ENCODE peak calls at places on chromosomes 4 and X, in five cellular contexts. One of them, this sample, is unnamed.

GRCh38 chrX:56853436-56853835 is 124.4 kb downstream of the NBDY start:
- DNase-seq in tibial nerve: no peak
- DNase-seq in stimulated activated naive CD8-positive, alpha-beta T cell treated with anti-CD3 and anti-CD28 coated beads, Interleukin-15, Interleukin-2, amounts not matched to agents 100 U/mL and 50 U/mL, for 24 hours: no peak
- DNase-seq in neuronal stem cell: no peak
- DNase-seq in NCI-H774: no peak
- DNase-seq in this sample: no peak

GRCh38 chr4:90715242-90715641 is 588.0 kb downstream of the CCSER1 start:
- DNase-seq in tibial nerve: no peak
- DNase-seq in stimulated activated naive CD8-positive, alpha-beta T cell treated with anti-CD3 and anti-CD28 coated beads, Interleukin-15, Interleukin-2, amounts not matched to agents 100 U/mL and 50 U/mL, for 24 hours: no peak
- DNase-seq in neuronal stem cell: no peak
- DNase-seq in NCI-H774: no peak
- DNase-seq in this sample: no peak

GRCh38 chr4:44927361-44928061 is 201.2 kb upstream of the GNPDA2 start:
- DNase-seq in tibial nerve: no peak
- DNase-seq in stimulated activated naive CD8-positive, alpha-beta T cell treated with anti-CD3 and anti-CD28 coated beads, Interleukin-15, Interleukin-2, amounts not matched to agents 100 U/mL and 50 U/mL, for 24 hours: no peak
- DNase-seq in neuronal stem cell: peak
- DNase-seq in NCI-H774: peak
- DNase-seq in this sample: no peak

GRCh38 chr4:107011312-107011711 is 24.8 kb downstream of the DKK2 start:
- DNase-seq in tibial nerve: no peak
- DNase-seq in stimulated activated naive CD8-positive, alpha-beta T cell treated with anti-CD3 and anti-CD28 coated beads, Interleukin-15, Interleukin-2, amounts not matched to agents 100 U/mL and 50 U/mL, for 24 hours: no peak
- DNase-seq in neuronal stem cell: no peak
- DNase-seq in NCI-H774: no peak
- DNase-seq in this sample: no peak

GRCh38 chrX:106802063-106802387 is 448 bp upstream of the TBC1D8B start:
- DNase-seq in tibial nerve: no peak
- DNase-seq in stimulated activated naive CD8-positive, alpha-beta T cell treated with anti-CD3 and anti-CD28 coated beads, Interleukin-15, Interleukin-2, amounts not matched to agents 100 U/mL and 50 U/mL, for 24 hours: no peak
- DNase-seq in neuronal stem cell: peak
- DNase-seq in NCI-H774: peak
- DNase-seq in this sample: no peak

GRCh38 chr4:123640824-123641223 is 244.2 kb downstream of the SPRY1 start:
- DNase-seq in tibial nerve: no peak
- DNase-seq in stimulated activated naive CD8-positive, alpha-beta T cell treated with anti-CD3 and anti-CD28 coated beads, Interleukin-15, Interleukin-2, amounts not matched to agents 100 U/mL and 50 U/mL, for 24 hours: no peak
- DNase-seq in neuronal stem cell: no peak
- DNase-seq in NCI-H774: no peak
- DNase-seq in this sample: no peak

GRCh38 chr4:100087743-100088142 is 102.5 kb downstream of the DDIT4L start:
- DNase-seq in tibial nerve: no peak
- DNase-seq in stimulated activated naive CD8-positive, alpha-beta T cell treated with anti-CD3 and anti-CD28 coated beads, Interleukin-15, Interleukin-2, amounts not matched to agents 100 U/mL and 50 U/mL, for 24 hours: no peak
- DNase-seq in neuronal stem cell: no peak
- DNase-seq in NCI-H774: no peak
- DNase-seq in this sample: no peak

GRCh38 chr4:149371021-149371420 is 444.6 kb downstream of the IQCM start:
- DNase-seq in tibial nerve: no peak
- DNase-seq in stimulated activated naive CD8-positive, alpha-beta T cell treated with anti-CD3 and anti-CD28 coated beads, Interleukin-15, Interleukin-2, amounts not matched to agents 100 U/mL and 50 U/mL, for 24 hours: no peak
- DNase-seq in neuronal stem cell: peak
- DNase-seq in NCI-H774: no peak
- DNase-seq in this sample: no peak

GRCh38 chr4:139785356-139785755 is 119.7 kb downstream of the MGST2 start:
- DNase-seq in tibial nerve: no peak
- DNase-seq in stimulated activated naive CD8-positive, alpha-beta T cell treated with anti-CD3 and anti-CD28 coated beads, Interleukin-15, Interleukin-2, amounts not matched to agents 100 U/mL and 50 U/mL, for 24 hours: no peak
- DNase-seq in neuronal stem cell: no peak
- DNase-seq in NCI-H774: no peak
- DNase-seq in this sample: no peak

GRCh38 chrX:103585421-103586313 is at the start of gene TCEAL4:
- DNase-seq in tibial nerve: peak
- DNase-seq in stimulated activated naive CD8-positive, alpha-beta T cell treated with anti-CD3 and anti-CD28 coated beads, Interleukin-15, Interleukin-2, amounts not matched to agents 100 U/mL and 50 U/mL, for 24 hours: peak
- DNase-seq in neuronal stem cell: no peak
- DNase-seq in NCI-H774: peak
- DNase-seq in this sample: peak

GRCh38 chr4:96652158-96652557 is 812.3 kb downstream of the PDHA2 start:
- DNase-seq in tibial nerve: no peak
- DNase-seq in stimulated activated naive CD8-positive, alpha-beta T cell treated with anti-CD3 and anti-CD28 coated beads, Interleukin-15, Interleukin-2, amounts not matched to agents 100 U/mL and 50 U/mL, for 24 hours: no peak
- DNase-seq in neuronal stem cell: no peak
- DNase-seq in NCI-H774: no peak
- DNase-seq in this sample: no peak

GRCh38 chr4:41176357-41176756 is 38.0 kb downstream of the APBB2 start:
- DNase-seq in tibial nerve: no peak
- DNase-seq in stimulated activated naive CD8-positive, alpha-beta T cell treated with anti-CD3 and anti-CD28 coated beads, Interleukin-15, Interleukin-2, amounts not matched to agents 100 U/mL and 50 U/mL, for 24 hours: no peak
- DNase-seq in neuronal stem cell: no peak
- DNase-seq in NCI-H774: no peak
- DNase-seq in this sample: no peak

GRCh38 chr4:144575181-144575580 is 70.8 kb upstream of the HHIP start:
- DNase-seq in tibial nerve: no peak
- DNase-seq in stimulated activated naive CD8-positive, alpha-beta T cell treated with anti-CD3 and anti-CD28 coated beads, Interleukin-15, Interleukin-2, amounts not matched to agents 100 U/mL and 50 U/mL, for 24 hours: no peak
- DNase-seq in neuronal stem cell: no peak
- DNase-seq in NCI-H774: no peak
- DNase-seq in this sample: no peak

GRCh38 chr4:4216261-4216660 is 10.5 kb downstream of the OTOP1 start:
- DNase-seq in tibial nerve: no peak
- DNase-seq in stimulated activated naive CD8-positive, alpha-beta T cell treated with anti-CD3 and anti-CD28 coated beads, Interleukin-15, Interleukin-2, amounts not matched to agents 100 U/mL and 50 U/mL, for 24 hours: no peak
- DNase-seq in neuronal stem cell: no peak
- DNase-seq in NCI-H774: no peak
- DNase-seq in this sample: no peak

GRCh38 chrX:96684339-96685204 is at the start of gene DIAPH2:
- DNase-seq in tibial nerve: peak
- DNase-seq in stimulated activated naive CD8-positive, alpha-beta T cell treated with anti-CD3 and anti-CD28 coated beads, Interleukin-15, Interleukin-2, amounts not matched to agents 100 U/mL and 50 U/mL, for 24 hours: peak
- DNase-seq in neuronal stem cell: peak
- DNase-seq in NCI-H774: peak
- DNase-seq in this sample: peak

GRCh38 chr4:101103381-101104142 is 243.8 kb downstream of the PPP3CA start:
- DNase-seq in tibial nerve: no peak
- DNase-seq in stimulated activated naive CD8-positive, alpha-beta T cell treated with anti-CD3 and anti-CD28 coated beads, Interleukin-15, Interleukin-2, amounts not matched to agents 100 U/mL and 50 U/mL, for 24 hours: no peak
- DNase-seq in neuronal stem cell: no peak
- DNase-seq in NCI-H774: no peak
- DNase-seq in this sample: no peak

GRCh38 chrX:108261541-108262218 is 170.1 kb downstream of the ATG4A start:
- DNase-seq in tibial nerve: no peak
- DNase-seq in stimulated activated naive CD8-positive, alpha-beta T cell treated with anti-CD3 and anti-CD28 coated beads, Interleukin-15, Interleukin-2, amounts not matched to agents 100 U/mL and 50 U/mL, for 24 hours: no peak
- DNase-seq in neuronal stem cell: no peak
- DNase-seq in NCI-H774: no peak
- DNase-seq in this sample: no peak

GRCh38 chr4:86338989-86339388 is 20.9 kb downstream of the MAPK10 start:
- DNase-seq in tibial nerve: no peak
- DNase-seq in stimulated activated naive CD8-positive, alpha-beta T cell treated with anti-CD3 and anti-CD28 coated beads, Interleukin-15, Interleukin-2, amounts not matched to agents 100 U/mL and 50 U/mL, for 24 hours: no peak
- DNase-seq in neuronal stem cell: no peak
- DNase-seq in NCI-H774: no peak
- DNase-seq in this sample: no peak

GRCh38 chr4:76208005-76208765 is 5.4 kb downstream of the SCARB2 start:
- DNase-seq in tibial nerve: peak
- DNase-seq in stimulated activated naive CD8-positive, alpha-beta T cell treated with anti-CD3 and anti-CD28 coated beads, Interleukin-15, Interleukin-2, amounts not matched to agents 100 U/mL and 50 U/mL, for 24 hours: no peak
- DNase-seq in neuronal stem cell: no peak
- DNase-seq in NCI-H774: peak
- DNase-seq in this sample: peak

GRCh38 chr4:189845145-189845846 is 95.4 kb upstream of the FRG1 start:
- DNase-seq in tibial nerve: no peak
- DNase-seq in stimulated activated naive CD8-positive, alpha-beta T cell treated with anti-CD3 and anti-CD28 coated beads, Interleukin-15, Interleukin-2, amounts not matched to agents 100 U/mL and 50 U/mL, for 24 hours: no peak
- DNase-seq in neuronal stem cell: no peak
- DNase-seq in NCI-H774: no peak
- DNase-seq in this sample: no peak

GRCh38 chr4:56307423-56307822 is 79.9 kb downstream of the AASDH start:
- DNase-seq in tibial nerve: no peak
- DNase-seq in stimulated activated naive CD8-positive, alpha-beta T cell treated with anti-CD3 and anti-CD28 coated beads, Interleukin-15, Interleukin-2, amounts not matched to agents 100 U/mL and 50 U/mL, for 24 hours: no peak
- DNase-seq in neuronal stem cell: no peak
- DNase-seq in NCI-H774: no peak
- DNase-seq in this sample: no peak

This sample was measured in lower leg skin.